ENCODE peak calls at places on chromosomes 6 and 20, in four cellular contexts. One of them, this sample, is unnamed.

GRCh38 chr20:1939270-1939595 is 44.0 kb downstream of the SIRPA start:
- DNase-seq in NCI-H345: no peak
- DNase-seq in Panc1: no peak
- DNase-seq in islet precursor cell: no peak
- DNase-seq in this sample: no peak

GRCh38 chr6:5085638-5086293 is 625 bp downstream of the PPP1R3G start:
- DNase-seq in Panc1: no peak
- DNase-seq in islet precursor cell: peak
- DNase-seq in NCI-H345: no peak
- DNase-seq in this sample: no peak

GRCh38 chr6:13526718-13527668 is 39.6 kb upstream of the GFOD1 start:
- DNase-seq in NCI-H345: peak
- DNase-seq in islet precursor cell: no peak
- DNase-seq in Panc1: no peak
- DNase-seq in this sample: peak

GRCh38 chr6:25232478-25232877 is 46.7 kb upstream of the CARMIL1 start:
- DNase-seq in Panc1: no peak
- DNase-seq in islet precursor cell: no peak
- DNase-seq in NCI-H345: no peak
- DNase-seq in this sample: no peak

GRCh38 chr20:59611286-59611685 is 6.9 kb downstream of the PHACTR3 start:
- DNase-seq in islet precursor cell: no peak
- DNase-seq in Panc1: no peak
- DNase-seq in NCI-H345: no peak
- DNase-seq in this sample: no peak

GRCh38 chr6:125611573-125612399 is 137.6 kb upstream of the HEY2 start:
- DNase-seq in islet precursor cell: no peak
- DNase-seq in NCI-H345: peak
- DNase-seq in Panc1: no peak
- DNase-seq in this sample: no peak

GRCh38 chr6:71224011-71224410 is 64.6 kb upstream of the OGFRL1 start:
- DNase-seq in islet precursor cell: no peak
- DNase-seq in Panc1: no peak
- DNase-seq in NCI-H345: no peak
- DNase-seq in this sample: no peak

GRCh38 chr6:75604294-75604693 is 2.6 kb downstream of the SENP6 start:
- DNase-seq in NCI-H345: no peak
- DNase-seq in islet precursor cell: no peak
- DNase-seq in Panc1: no peak
- DNase-seq in this sample: no peak

GRCh38 chr6:107811591-107812218 is 12.4 kb downstream of the SCML4 start:
- DNase-seq in Panc1: no peak
- DNase-seq in islet precursor cell: peak
- DNase-seq in NCI-H345: no peak
- DNase-seq in this sample: no peak

GRCh38 chr20:64239449-64240242 is 15.9 kb upstream of the PCMTD2 start:
- DNase-seq in Panc1: no peak
- DNase-seq in islet precursor cell: no peak
- DNase-seq in NCI-H345: no peak
- DNase-seq in this sample: no peak

GRCh38 chr6:3961581-3962225 is 112.5 kb downstream of the FAM50B start:
- DNase-seq in islet precursor cell: no peak
- DNase-seq in Panc1: no peak
- DNase-seq in NCI-H345: no peak
- DNase-seq in this sample: no peak

GRCh38 chr20:63321148-63321831 is 28.3 kb downstream of the COL20A1 start:
- DNase-seq in Panc1: no peak
- DNase-seq in islet precursor cell: no peak
- DNase-seq in NCI-H345: no peak
- DNase-seq in this sample: no peak

GRCh38 chr6:37371158-37372083 is 17.6 kb downstream of the RNF8 start:
- DNase-seq in Panc1: no peak
- DNase-seq in islet precursor cell: no peak
- DNase-seq in NCI-H345: no peak
- DNase-seq in this sample: no peak

GRCh38 chr6:133408543-133408942 is 167.4 kb downstream of the EYA4 start:
- DNase-seq in NCI-H345: no peak
- DNase-seq in islet precursor cell: no peak
- DNase-seq in Panc1: no peak
- DNase-seq in this sample: no peak

GRCh38 chr6:108535079-108535742 is 25.5 kb upstream of the FOXO3 start:
- DNase-seq in Panc1: no peak
- DNase-seq in NCI-H345: no peak
- DNase-seq in islet precursor cell: no peak
- DNase-seq in this sample: no peak

GRCh38 chr20:35297740-35298139 is 5.5 kb upstream of the FAM83C start:
- DNase-seq in NCI-H345: no peak
- DNase-seq in Panc1: no peak
- DNase-seq in islet precursor cell: no peak
- DNase-seq in this sample: no peak

GRCh38 chr20:38620501-38620900 is 18.9 kb downstream of the ARHGAP40 start:
- DNase-seq in islet precursor cell: no peak
- DNase-seq in NCI-H345: no peak
- DNase-seq in Panc1: no peak
- DNase-seq in this sample: no peak

GRCh38 chr20:8901237-8902025 is 167.5 kb upstream of the PLCB4 start:
- DNase-seq in islet precursor cell: no peak
- DNase-seq in Panc1: no peak
- DNase-seq in NCI-H345: no peak
- DNase-seq in this sample: no peak

GRCh38 chr20:2208897-2209296 is 86.9 kb upstream of the TGM3 start:
- DNase-seq in NCI-H345: no peak
- DNase-seq in islet precursor cell: no peak
- DNase-seq in Panc1: no peak
- DNase-seq in this sample: no peak

GRCh38 chr6:134678436-134678889 is 271.4 kb downstream of the ALDH8A1 start:
- DNase-seq in islet precursor cell: no peak
- DNase-seq in NCI-H345: peak
- DNase-seq in Panc1: no peak
- DNase-seq in this sample: no peak

GRCh38 chr20:49346682-49347081 is 68.8 kb upstream of the ZNFX1 start:
- DNase-seq in Panc1: no peak
- DNase-seq in NCI-H345: no peak
- DNase-seq in islet precursor cell: no peak
- DNase-seq in this sample: no peak

GRCh38 chr6:143964667-143965066 is 43.4 kb downstream of the PLAGL1 start:
- DNase-seq in Panc1: no peak
- DNase-seq in islet precursor cell: no peak
- DNase-seq in NCI-H345: no peak
- DNase-seq in this sample: no peak

GRCh38 chr20:31830406-31830981 is 11.3 kb downstream of the MYLK2 start:
- DNase-seq in NCI-H345: no peak
- DNase-seq in Panc1: no peak
- DNase-seq in islet precursor cell: no peak
- DNase-seq in this sample: no peak

GRCh38 chr20:51028616-51029263 is 5.8 kb upstream of the KCNG1 start:
- DNase-seq in NCI-H345: no peak
- DNase-seq in islet precursor cell: no peak
- DNase-seq in Panc1: no peak
- DNase-seq in this sample: no peak

GRCh38 chr20:39631557-39631956 is 669.4 kb downstream of the DHX35 start:
- DNase-seq in islet precursor cell: peak
- DNase-seq in NCI-H345: no peak
- DNase-seq in Panc1: no peak
- DNase-seq in this sample: no peak

GRCh38 chr6:135162678-135163439 is 18.2 kb upstream of the MYB start:
- DNase-seq in islet precursor cell: peak
- DNase-seq in Panc1: no peak
- DNase-seq in NCI-H345: no peak
- DNase-seq in this sample: no peak

GRCh38 chr6:39917981-39918380 is 16.3 kb downstream of the MOCS1 start:
- DNase-seq in NCI-H345: no peak
- DNase-seq in islet precursor cell: no peak
- DNase-seq in Panc1: no peak
- DNase-seq in this sample: no peak

GRCh38 chr6:106084973-106085686 is 1.0 kb upstream of the PRDM1 start:
- DNase-seq in NCI-H345: no peak
- DNase-seq in Panc1: no peak
- DNase-seq in islet precursor cell: peak
- DNase-seq in this sample: no peak

GRCh38 chr6:115545410-115545986 is 515.2 kb downstream of the FRK start:
- DNase-seq in Panc1: no peak
- DNase-seq in NCI-H345: no peak
- DNase-seq in islet precursor cell: no peak
- DNase-seq in this sample: no peak

GRCh38 chr20:49762940-49763766 is 49.5 kb upstream of the B4GALT5 start:
- DNase-seq in islet precursor cell: peak
- DNase-seq in NCI-H345: no peak
- DNase-seq in Panc1: no peak
- DNase-seq in this sample: no peak

GRCh38 chr20:10707070-10707469 is 33.3 kb upstream of the JAG1 start:
- DNase-seq in islet precursor cell: no peak
- DNase-seq in NCI-H345: no peak
- DNase-seq in Panc1: no peak
- DNase-seq in this sample: no peak

GRCh38 chr6:69680302-69680701 is 116.5 kb downstream of the LMBRD1 start:
- DNase-seq in NCI-H345: no peak
- DNase-seq in Panc1: no peak
- DNase-seq in islet precursor cell: no peak
- DNase-seq in this sample: no peak

This sample was measured in naive B cell.